ENCODE peak calls at places on chromosomes 3 and 15, in four cellular contexts. One of them, this sample, is unnamed.
A peak's percentile ranks its signal among the peaks of the same experiment; 100 is the strongest.

GRCh38 chr15:94400521-94401290 is 169.3 kb downstream of the MCTP2 start:
- DNase-seq in psoas muscle: no peak
- DNase-seq in A549: no peak
- DNase-seq in CD8-positive, alpha-beta T cell: no peak
- DNase-seq in this sample: no peak

GRCh38 chr15:91863621-91864255 is 10.2 kb downstream of the SLCO3A1 start:
- DNase-seq in psoas muscle: no peak
- DNase-seq in CD8-positive, alpha-beta T cell: no peak
- DNase-seq in A549: no peak
- DNase-seq in this sample: no peak

GRCh38 chr3:64848127-64848526 is 160.3 kb upstream of the ADAMTS9 start:
- DNase-seq in CD8-positive, alpha-beta T cell: no peak
- DNase-seq in A549: no peak
- DNase-seq in psoas muscle: no peak
- DNase-seq in this sample: no peak

GRCh38 chr15:35320158-35320780 is 225.7 kb downstream of the DPH6 start:
- DNase-seq in A549: no peak
- DNase-seq in CD8-positive, alpha-beta T cell: no peak
- DNase-seq in psoas muscle: no peak
- DNase-seq in this sample: no peak

GRCh38 chr3:129657261-129658046 is 51.0 kb upstream of the PLXND1 start:
- DNase-seq in CD8-positive, alpha-beta T cell: no peak
- DNase-seq in psoas muscle: no peak
- DNase-seq in A549: no peak
- DNase-seq in this sample: no peak

GRCh38 chr3:50539356-50539838 is 28.1 kb downstream of the C3orf18 start:
- DNase-seq in A549: no peak
- DNase-seq in CD8-positive, alpha-beta T cell: no peak
- DNase-seq in psoas muscle: no peak
- DNase-seq in this sample: no peak

GRCh38 chr3:195257454-195258448 is 13.2 kb downstream of the XXYLT1 start:
- DNase-seq in psoas muscle: no peak
- DNase-seq in CD8-positive, alpha-beta T cell: peak; percentile 48
- DNase-seq in A549: no peak
- DNase-seq in this sample: no peak

GRCh38 chr3:71063768-71064287 is 519.7 kb downstream of the FOXP1 start:
- DNase-seq in psoas muscle: peak; percentile 54
- DNase-seq in A549: no peak
- DNase-seq in CD8-positive, alpha-beta T cell: no peak
- DNase-seq in this sample: no peak

GRCh38 chr3:186356152-186356551 is 5.9 kb downstream of the DGKG start:
- DNase-seq in A549: no peak
- DNase-seq in psoas muscle: no peak
- DNase-seq in CD8-positive, alpha-beta T cell: no peak
- DNase-seq in this sample: no peak

GRCh38 chr3:97948351-97949109 is 23.7 kb downstream of the RIOX2 start:
- DNase-seq in CD8-positive, alpha-beta T cell: no peak
- DNase-seq in A549: no peak
- DNase-seq in psoas muscle: no peak
- DNase-seq in this sample: no peak

GRCh38 chr3:127676921-127677351 is 4.2 kb downstream of the ABTB1 start:
- DNase-seq in psoas muscle: no peak
- DNase-seq in A549: no peak
- DNase-seq in CD8-positive, alpha-beta T cell: no peak
- DNase-seq in this sample: no peak

GRCh38 chr3:132117642-132118041 is 82.8 kb upstream of the CPNE4 start:
- DNase-seq in A549: no peak
- DNase-seq in psoas muscle: no peak
- DNase-seq in CD8-positive, alpha-beta T cell: no peak
- DNase-seq in this sample: no peak

GRCh38 chr3:70854108-70854507 is 541.7 kb upstream of the MDFIC2 start:
- DNase-seq in CD8-positive, alpha-beta T cell: no peak
- DNase-seq in psoas muscle: no peak
- DNase-seq in A549: no peak
- DNase-seq in this sample: no peak

GRCh38 chr3:59980576-59980975 is 930.8 kb upstream of the CFAP20DC start:
- DNase-seq in CD8-positive, alpha-beta T cell: no peak
- DNase-seq in psoas muscle: no peak
- DNase-seq in A549: no peak
- DNase-seq in this sample: no peak

GRCh38 chr3:112884678-112885290 is 38.1 kb upstream of the CD200R1L start:
- DNase-seq in A549: no peak
- DNase-seq in CD8-positive, alpha-beta T cell: no peak
- DNase-seq in psoas muscle: peak; percentile 19
- DNase-seq in this sample: no peak

GRCh38 chr3:156382458-156383346 is 172.2 kb downstream of the SSR3 start:
- DNase-seq in CD8-positive, alpha-beta T cell: no peak
- DNase-seq in A549: peak; percentile 53
- DNase-seq in psoas muscle: no peak
- DNase-seq in this sample: no peak

GRCh38 chr3:73592154-73592877 is 32.4 kb downstream of the PDZRN3 start:
- DNase-seq in CD8-positive, alpha-beta T cell: no peak
- DNase-seq in A549: no peak
- DNase-seq in psoas muscle: no peak
- DNase-seq in this sample: no peak

GRCh38 chr15:89090791-89091666 is 2.8 kb downstream of the ABHD2 start:
- DNase-seq in CD8-positive, alpha-beta T cell: peak; percentile 60
- DNase-seq in A549: no peak
- DNase-seq in psoas muscle: peak; percentile 82
- DNase-seq in this sample: peak; percentile 53

GRCh38 chr3:187082976-187083375 is 56.3 kb downstream of the RPL39L start:
- DNase-seq in psoas muscle: no peak
- DNase-seq in A549: no peak
- DNase-seq in CD8-positive, alpha-beta T cell: no peak
- DNase-seq in this sample: no peak

GRCh38 chr15:73283341-73283962 is 85.3 kb downstream of the HCN4 start:
- DNase-seq in A549: no peak
- DNase-seq in CD8-positive, alpha-beta T cell: no peak
- DNase-seq in psoas muscle: no peak
- DNase-seq in this sample: no peak

GRCh38 chr15:89778861-89779260 is 2.7 kb downstream of the MESP2 start:
- DNase-seq in psoas muscle: no peak
- DNase-seq in A549: no peak
- DNase-seq in CD8-positive, alpha-beta T cell: no peak
- DNase-seq in this sample: no peak

GRCh38 chr3:194541483-194541882 is 54.7 kb upstream of the ATP13A3 start:
- DNase-seq in psoas muscle: no peak
- DNase-seq in A549: no peak
- DNase-seq in CD8-positive, alpha-beta T cell: no peak
- DNase-seq in this sample: no peak

GRCh38 chr3:155270063-155270462 is 23.4 kb downstream of the STRIT1 start:
- DNase-seq in psoas muscle: no peak
- DNase-seq in CD8-positive, alpha-beta T cell: no peak
- DNase-seq in A549: no peak
- DNase-seq in this sample: no peak

GRCh38 chr3:67018105-67018788 is 20.1 kb downstream of the KBTBD8 start:
- DNase-seq in A549: no peak
- DNase-seq in psoas muscle: no peak
- DNase-seq in CD8-positive, alpha-beta T cell: no peak
- DNase-seq in this sample: no peak

GRCh38 chr3:197753263-197753662 is 3.6 kb downstream of the FYTTD1 start:
- DNase-seq in CD8-positive, alpha-beta T cell: no peak
- DNase-seq in A549: no peak
- DNase-seq in psoas muscle: no peak
- DNase-seq in this sample: no peak

GRCh38 chr3:197750863-197751737 is 1.4 kb downstream of the FYTTD1 start:
- DNase-seq in CD8-positive, alpha-beta T cell: no peak
- DNase-seq in psoas muscle: peak; percentile 90
- DNase-seq in A549: no peak
- DNase-seq in this sample: peak; percentile 27

GRCh38 chr3:197750396-197750831 is 731 bp downstream of the FYTTD1 start:
- DNase-seq in psoas muscle: peak; percentile 83
- DNase-seq in CD8-positive, alpha-beta T cell: peak; percentile 72
- DNase-seq in A549: peak; percentile 66
- DNase-seq in this sample: peak; percentile 67

GRCh38 chr3:197749601-197750395 is at the start of gene FYTTD1:
- DNase-seq in psoas muscle: peak; percentile 97
- DNase-seq in CD8-positive, alpha-beta T cell: peak; percentile 95
- DNase-seq in A549: peak; percentile 77
- DNase-seq in this sample: peak; percentile 88

DNA sequence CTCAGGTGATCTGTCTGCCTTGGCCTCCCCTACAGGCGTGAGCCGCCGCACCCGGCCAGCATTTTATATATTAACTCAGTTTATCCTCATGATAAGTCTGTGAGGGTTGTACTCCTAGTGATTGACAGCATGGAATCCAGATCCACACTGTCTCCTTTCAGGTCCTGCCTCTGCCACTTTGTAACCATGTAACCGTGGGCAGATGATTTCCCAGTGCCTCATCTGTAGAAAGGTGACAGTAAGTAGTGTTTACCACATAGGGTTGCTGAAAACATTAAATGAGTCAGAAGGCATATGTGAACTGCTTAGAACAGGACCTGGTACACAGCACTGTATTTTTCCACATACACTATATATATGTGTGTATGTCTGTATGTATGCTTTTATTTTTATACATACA is 2.4 kb downstream of the FYTTD1 start:
- DNase-seq in A549: no peak
- DNase-seq in psoas muscle: no peak
- DNase-seq in CD8-positive, alpha-beta T cell: no peak
- DNase-seq in this sample: no peak
- H3K27ac ChIP-seq in A549: peak overlapping the region; percentile 98
- H3K27ac ChIP-seq in psoas muscle: peak overlapping the region; percentile 99
- H3K27ac ChIP-seq in CD8-positive, alpha-beta T cell: no peak overlapping the region
- H3K27ac ChIP-seq in this sample: no peak overlapping the region

GRCh38 chr3:86519819-86520218 is 471.1 kb downstream of the VGLL3 start:
- DNase-seq in psoas muscle: no peak
- DNase-seq in A549: no peak
- DNase-seq in CD8-positive, alpha-beta T cell: no peak
- DNase-seq in this sample: no peak
- H3K4me1 ChIP-seq in psoas muscle: no peaks in the 10 kb centered on the region
- H3K4me1 ChIP-seq in A549: no peaks in the 10 kb centered on the region
- H3K4me1 ChIP-seq in CD8-positive, alpha-beta T cell: no peaks in the 10 kb centered on the region
- H3K4me1 ChIP-seq in this sample: no peaks in the 10 kb centered on the region

GRCh38 chr3:62621171-62621570 is 247.8 kb upstream of the FEZF2 start:
- DNase-seq in CD8-positive, alpha-beta T cell: no peak
- DNase-seq in psoas muscle: no peak
- DNase-seq in A549: no peak
- DNase-seq in this sample: no peak

GRCh38 chr3:62611541-62612240 is 238.3 kb upstream of the FEZF2 start:
- DNase-seq in CD8-positive, alpha-beta T cell: no peak
- DNase-seq in psoas muscle: no peak
- DNase-seq in A549: no peak
- DNase-seq in this sample: no peak

GRCh38 chr3:62614527-62614926 is 241.2 kb upstream of the FEZF2 start:
- DNase-seq in CD8-positive, alpha-beta T cell: no peak
- DNase-seq in A549: no peak
- DNase-seq in psoas muscle: no peak
- DNase-seq in this sample: no peak

GRCh38 chr3:62615258-62615840 is 242.0 kb upstream of the FEZF2 start:
- DNase-seq in A549: no peak
- DNase-seq in CD8-positive, alpha-beta T cell: no peak
- DNase-seq in psoas muscle: no peak
- DNase-seq in this sample: no peak
- H3K27ac ChIP-seq in A549: no peak overlapping the region
- H3K27ac ChIP-seq in CD8-positive, alpha-beta T cell: no peak overlapping the region
- H3K27ac ChIP-seq in psoas muscle: no peak overlapping the region
- H3K27ac ChIP-seq in this sample: no peak overlapping the region

DNA sequence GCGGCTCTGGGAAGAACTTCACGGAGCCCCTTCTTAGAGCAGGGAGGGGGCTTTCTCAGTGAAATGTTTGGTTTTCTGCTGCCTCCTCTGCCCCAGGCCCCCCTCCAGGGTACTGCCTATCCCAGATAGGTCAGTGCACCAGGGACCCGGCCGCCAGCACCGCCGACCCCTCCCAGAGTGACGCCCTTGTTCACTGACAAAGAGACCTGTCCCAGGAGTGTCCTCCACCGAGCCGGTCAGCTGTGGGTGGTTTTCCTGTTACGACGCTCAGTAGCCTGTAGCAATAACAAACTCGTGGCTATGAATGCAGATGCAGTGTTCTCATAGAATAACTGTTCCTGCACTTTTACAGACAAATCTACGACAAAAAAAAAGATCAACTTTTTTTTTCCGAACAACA is 87.5 kb downstream of the VGLL4 start:
- DNase-seq in psoas muscle: no peak
- DNase-seq in CD8-positive, alpha-beta T cell: no peak
- DNase-seq in A549: no peak
- DNase-seq in this sample: no peak
- H3K4me1 ChIP-seq in psoas muscle: peaks cover 73% of the 10 kb centered on the region
- H3K4me1 ChIP-seq in CD8-positive, alpha-beta T cell: no peaks in the 10 kb centered on the region
- H3K4me1 ChIP-seq in A549: peaks cover 6% of the 10 kb centered on the region
- H3K4me1 ChIP-seq in this sample: no peaks in the 10 kb centered on the region

DNA sequence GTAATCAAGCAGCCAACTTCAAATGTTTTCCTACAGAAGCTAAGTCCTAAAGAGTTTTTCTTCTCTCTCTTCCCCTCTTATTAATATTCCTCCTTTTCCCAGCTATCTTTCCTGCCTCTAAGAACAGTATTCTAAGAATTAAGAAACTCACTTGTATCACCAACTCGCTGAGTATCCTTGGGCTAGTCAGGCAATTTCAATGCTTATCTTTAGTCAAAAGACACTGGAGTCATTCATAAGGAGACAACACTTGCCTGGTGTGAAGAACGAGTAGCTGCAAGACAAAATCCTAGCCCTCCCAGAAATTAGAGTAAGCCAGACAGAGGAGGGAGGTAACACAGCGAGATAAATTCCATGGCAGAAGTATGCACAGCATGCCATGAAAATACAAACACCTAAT is 10.7 kb downstream of the VGLL4 start:
- DNase-seq in psoas muscle: no peak
- DNase-seq in A549: no peak
- DNase-seq in CD8-positive, alpha-beta T cell: no peak
- DNase-seq in this sample: no peak
- H3K27ac ChIP-seq in psoas muscle: peak overlapping the region; percentile 70
- H3K27ac ChIP-seq in A549: no peak overlapping the region
- H3K27ac ChIP-seq in CD8-positive, alpha-beta T cell: no peak overlapping the region
- H3K27ac ChIP-seq in this sample: no peak overlapping the region

GRCh38 chr3:14834121-14834520 is 15.4 kb downstream of the FGD5 start:
- DNase-seq in A549: no peak
- DNase-seq in CD8-positive, alpha-beta T cell: no peak
- DNase-seq in psoas muscle: no peak
- DNase-seq in this sample: no peak

GRCh38 chr3:14837864-14838263 is 19.1 kb downstream of the FGD5 start:
- DNase-seq in psoas muscle: peak; percentile 69
- DNase-seq in CD8-positive, alpha-beta T cell: no peak
- DNase-seq in A549: no peak
- DNase-seq in this sample: no peak

GRCh38 chr3:14837188-14837587 is 18.4 kb downstream of the FGD5 start:
- DNase-seq in psoas muscle: no peak
- DNase-seq in CD8-positive, alpha-beta T cell: no peak
- DNase-seq in A549: no peak
- DNase-seq in this sample: no peak

GRCh38 chr3:14834807-14835466 is 16.2 kb downstream of the FGD5 start:
- DNase-seq in A549: no peak
- DNase-seq in CD8-positive, alpha-beta T cell: no peak
- DNase-seq in psoas muscle: no peak
- DNase-seq in this sample: no peak

GRCh38 chr3:14836049-14836468 is 17.3 kb downstream of the FGD5 start:
- DNase-seq in psoas muscle: peak; percentile 90
- DNase-seq in CD8-positive, alpha-beta T cell: no peak
- DNase-seq in A549: no peak
- DNase-seq in this sample: no peak
- H3K4me1 ChIP-seq in psoas muscle: no peaks in the 10 kb centered on the region
- H3K4me1 ChIP-seq in CD8-positive, alpha-beta T cell: no peaks in the 10 kb centered on the region
- H3K4me1 ChIP-seq in A549: no peaks in the 10 kb centered on the region
- H3K4me1 ChIP-seq in this sample: no peaks in the 10 kb centered on the region

GRCh38 chr3:170738756-170739155 is 131.2 kb downstream of the RPL22L1 start:
- DNase-seq in psoas muscle: no peak
- DNase-seq in A549: no peak
- DNase-seq in CD8-positive, alpha-beta T cell: no peak
- DNase-seq in this sample: no peak
- H3K27ac ChIP-seq in psoas muscle: no peak overlapping the region
- H3K27ac ChIP-seq in A549: no peak overlapping the region
- H3K27ac ChIP-seq in CD8-positive, alpha-beta T cell: no peak overlapping the region
- H3K27ac ChIP-seq in this sample: no peak overlapping the region

This sample was measured in CD4-positive, alpha-beta memory T cell.